ENCODE peak calls at places on chromosomes 3 and 15, in ten cellular contexts. B is transverse colon; R is pancreas; T is naive thymus-derived CD4-positive, alpha-beta T cell; C is SJSA1; Z is osteoblast; V is tibial nerve; H is fibroblast of lung; U is HepG2; O is endodermal cell. F is an unnamed sample.

GRCh38 chr3:156456771-156457224 is 98.1 kb downstream of the SSR3 start:
- DNase-seq in B (no peak), R (no peak), T (no peak), C (peak; percentile 58), Z (no peak), V (no peak), H (no peak), U (peak; percentile 2), O (peak; percentile 91), F (no peak)

GRCh38 chr3:160765211-160765610 is 9.2 kb downstream of the PPM1L start:
- DNase-seq in B (no peak), R (no peak), T (no peak), C (no peak), Z (no peak), V (no peak), H (no peak), U (no peak), O (no peak), F (no peak)

GRCh38 chr3:186986811-186987210 is 56.5 kb downstream of the ST6GAL1 start:
- DNase-seq in B (no peak), R (no peak), T (no peak), C (no peak), Z (no peak), V (no peak), H (no peak), U (no peak), O (no peak), F (no peak)

GRCh38 chr3:11556851-11557644 is 86.7 kb downstream of the VGLL4 start:
- DNase-seq in B (no peak), R (no peak), T (no peak), C (no peak), Z (peak; percentile 98), V (no peak), H (peak; percentile 80), U (no peak), O (no peak), F (no peak)

GRCh38 chr3:155382396-155383042 is 89.0 kb upstream of the STRIT1 start:
- DNase-seq in B (peak; percentile 76), R (peak; percentile 80), T (no peak), C (peak; percentile 57), Z (peak; percentile 70), V (peak; percentile 64), H (peak; percentile 66), U (peak; percentile 53), O (peak; percentile 95), F (no peak)

GRCh38 chr15:76140069-76140454 is 80.3 kb downstream of the TMEM266 start:
- DNase-seq in B (no peak), R (no peak), T (no peak), C (no peak), Z (no peak), V (no peak), H (no peak), U (no peak), O (peak; percentile 77), F (no peak)

GRCh38 chr3:58124387-58124786 is 86.4 kb downstream of the DNASE1L3 start:
- DNase-seq in B (no peak), R (no peak), T (no peak), C (no peak), Z (no peak), V (no peak), H (no peak), U (no peak), O (no peak), F (no peak)

GRCh38 chr3:119340014-119340413 is 45.8 kb downstream of the ARHGAP31 start:
- DNase-seq in B (no peak), R (no peak), T (no peak), C (no peak), Z (no peak), V (no peak), H (no peak), U (no peak), O (no peak), F (no peak)

GRCh38 chr3:157438371-157438735 is 1.7 kb downstream of the PTX3 start:
- DNase-seq in B (no peak), R (peak; percentile 34), T (no peak), C (no peak), Z (no peak), V (no peak), H (peak; percentile 52), U (no peak), O (peak; percentile 68), F (no peak)

GRCh38 chr3:14216257-14217048 is 37.8 kb downstream of the LSM3 start:
- DNase-seq in B (no peak), R (no peak), T (peak; percentile 75), C (no peak), Z (no peak), V (no peak), H (peak; percentile 76), U (peak; percentile 39), O (peak; percentile 95), F (peak; percentile 46)

GRCh38 chr3:194592798-194593752 is 40.1 kb downstream of the TMEM44 start:
- DNase-seq in B (no peak), R (no peak), T (no peak), C (peak; percentile 79), Z (peak; percentile 97), V (no peak), H (peak; percentile 100), U (no peak), O (no peak), F (no peak)

GRCh38 chr3:112873632-112874031 is 27.0 kb upstream of the CD200R1L start:
- DNase-seq in B (no peak), R (no peak), T (no peak), C (no peak), Z (no peak), V (no peak), H (no peak), U (no peak), O (no peak), F (no peak)

GRCh38 chr3:67783281-67784250 is 129.2 kb upstream of the SUCLG2 start:
- DNase-seq in B (no peak), R (no peak), T (no peak), C (peak; percentile 63), Z (no peak), V (no peak), H (peak; percentile 63), U (no peak), O (no peak), F (no peak)

GRCh38 chr15:70147178-70147760 is 49.6 kb upstream of the TLE3 start:
- DNase-seq in B (no peak), R (no peak), T (no peak), C (no peak), Z (no peak), V (no peak), H (no peak), U (no peak), O (no peak), F (no peak)

GRCh38 chr15:40782609-40783227 is 12.9 kb downstream of the C15orf62 start:
- DNase-seq in B (peak; percentile 86), R (peak; percentile 94), T (peak; percentile 75), C (no peak), Z (peak; percentile 70), V (no peak), H (no peak), U (peak; percentile 62), O (peak; percentile 89), F (peak; percentile 64)

GRCh38 chr3:158568784-158569183 is 2.2 kb upstream of the MLF1 start:
- DNase-seq in B (no peak), R (no peak), T (no peak), C (no peak), Z (no peak), V (no peak), H (no peak), U (no peak), O (no peak), F (no peak)

GRCh38 chr3:146502887-146503458 is 33.6 kb upstream of the PLSCR2 start:
- DNase-seq in B (no peak), R (no peak), T (no peak), C (no peak), Z (no peak), V (no peak), H (no peak), U (no peak), O (no peak), F (no peak)

GRCh38 chr3:54530091-54530490 is 397.8 kb downstream of the LRTM1 start:
- DNase-seq in B (no peak), R (no peak), T (no peak), C (no peak), Z (no peak), V (no peak), H (no peak), U (no peak), O (no peak), F (no peak)
- H3K36me3 ChIP-seq in B (no peaks in the 10 kb centered on the region), R (no peaks in the 10 kb centered on the region), T (no peaks in the 10 kb centered on the region), C (no peaks in the 10 kb centered on the region), Z (no peaks in the 10 kb centered on the region), V (no peaks in the 10 kb centered on the region), H (no peaks in the 10 kb centered on the region), U (no peaks in the 10 kb centered on the region), O (no peaks in the 10 kb centered on the region), F (no peaks in the 10 kb centered on the region)

DNA sequence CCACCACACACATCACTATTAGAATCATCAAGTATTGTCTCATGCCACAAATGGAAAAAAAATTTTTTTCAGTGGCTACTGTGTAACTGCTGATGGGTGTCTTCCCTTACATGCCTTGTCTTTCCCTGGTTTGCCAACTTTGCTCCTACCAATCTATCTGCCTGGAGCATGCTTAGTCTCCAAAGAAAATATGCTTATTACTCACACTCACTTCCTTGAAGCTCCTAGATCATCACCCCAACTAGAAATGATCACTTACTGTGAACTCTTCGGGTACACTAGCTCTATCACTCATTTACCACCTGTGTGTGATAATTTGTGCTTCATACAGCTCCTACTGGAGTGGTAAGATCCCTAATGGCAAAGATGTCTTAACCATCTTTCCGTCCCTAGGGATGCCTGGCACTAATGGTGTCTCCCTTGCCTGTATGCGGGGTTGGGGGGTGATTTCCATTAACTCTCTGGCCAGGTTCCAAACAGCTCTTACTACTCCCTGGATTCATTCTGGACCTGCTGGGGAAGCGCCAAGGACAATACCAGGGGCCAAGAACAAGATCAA is 799 bp downstream of the VPS33B start:
- DNase-seq in B (no peak), R (no peak), T (no peak), C (no peak), Z (no peak), V (no peak), H (no peak), U (peak; percentile 5), O (no peak), F (no peak)
- H3K27ac ChIP-seq in B (peak overlapping the region; percentile 76), R (peak overlapping the region; percentile 65), T (peak overlapping the region; percentile 82), C (no peak overlapping the region), Z (peak overlapping the region; percentile 80), V (peak overlapping the region; percentile 85), H (peak overlapping the region; percentile 80), U (peak overlapping the region; percentile 62), O (no peak overlapping the region), F (peak overlapping the region; percentile 69)

GRCh38 chr3:149850787-149851582 is 38.0 kb downstream of the RNF13 start:
- DNase-seq in B (no peak), R (no peak), T (no peak), C (no peak), Z (no peak), V (no peak), H (no peak), U (no peak), O (no peak), F (no peak)
- H3K36me3 ChIP-seq in B (no peaks in the 10 kb centered on the region), R (no peaks in the 10 kb centered on the region), T (peaks cover 3% of the 10 kb centered on the region), C (peaks cover 8% of the 10 kb centered on the region), Z (peaks cover 7% of the 10 kb centered on the region), V (no peaks in the 10 kb centered on the region), H (no peaks in the 10 kb centered on the region), U (peaks cover 1% of the 10 kb centered on the region), O (peaks cover 9% of the 10 kb centered on the region), F (peaks cover 30% of the 10 kb centered on the region)

DNA sequence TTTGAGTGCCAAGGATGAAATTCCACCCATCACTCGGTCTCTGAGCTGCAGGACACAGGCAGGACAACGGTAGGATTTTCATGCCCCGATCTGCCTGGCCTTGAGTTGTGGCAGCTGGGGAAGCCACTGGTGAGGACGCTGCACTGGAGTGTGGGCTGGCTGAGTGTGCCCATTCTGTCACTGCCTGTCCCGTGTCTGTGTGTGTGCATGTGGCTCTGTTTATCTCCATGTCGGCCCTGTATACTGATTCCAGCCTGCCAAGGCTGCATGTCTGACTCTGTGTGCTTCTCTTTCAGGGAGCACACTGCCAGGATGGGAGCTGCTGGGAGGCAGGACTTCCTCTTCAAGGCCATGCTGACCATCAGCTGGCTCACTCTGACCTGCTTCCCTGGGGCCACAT is 94.4 kb downstream of the CEMIP start:
- DNase-seq in B (no peak), R (no peak), T (no peak), C (no peak), Z (no peak), V (no peak), H (no peak), U (no peak), O (no peak), F (no peak)
- H3K27ac ChIP-seq in B (no peak overlapping the region), R (no peak overlapping the region), T (no peak overlapping the region), C (no peak overlapping the region), Z (no peak overlapping the region), V (no peak overlapping the region), H (no peak overlapping the region), U (no peak overlapping the region), O (no peak overlapping the region), F (no peak overlapping the region)